ENCODE peak calls at places on chromosomes 16 and 17, in eight cellular contexts. C is stimulated activated naive CD8-positive, alpha-beta T cell treated with anti-CD3 and anti-CD28 coated beads, Interleukin-15, amount 100 ng/mL, for 72 hours; M is cardiac fibroblast; D is GM04503; E is aorta; Y is mucosa of gallbladder; G is activated naive CD8-positive, alpha-beta T cell treated with anti-CD3 and anti-CD28 coated beads, Interleukin-2, amount 50 U/mL, for 24 hours; I is MM.1S. S is an unnamed sample.

GRCh38 chr17:73719588-73720071 is 75.4 kb upstream of the SDK2 start:
- DNase-seq in C (no peak), M (no peak), D (no peak), E (peak; percentile 75), Y (peak; percentile 54), G (no peak), I (no peak), S (no peak)

GRCh38 chr16:49057391-49057790 is 224.2 kb downstream of the CBLN1 start:
- DNase-seq in C (no peak), M (no peak), D (no peak), E (no peak), Y (no peak), G (no peak), I (no peak), S (no peak)

GRCh38 chr16:81518439-81518757 is 73.8 kb downstream of the CMIP start:
- DNase-seq in C (no peak), M (no peak), D (no peak), E (no peak), Y (no peak), G (no peak), I (no peak), S (no peak)

GRCh38 chr16:88298166-88298881 is 84.4 kb upstream of the ZNF469 start:
- DNase-seq in C (no peak), M (peak; percentile 65), D (no peak), E (peak; percentile 90), Y (no peak), G (no peak), I (no peak), S (no peak)

GRCh38 chr17:82930924-82931695 is 91.3 kb upstream of the ZNF750 start:
- DNase-seq in C (no peak), M (no peak), D (no peak), E (peak; percentile 72), Y (no peak), G (no peak), I (no peak), S (no peak)

GRCh38 chr17:20267459-20267842 is 199.9 kb downstream of the LGALS9B start:
- DNase-seq in C (no peak), M (peak; percentile 13), D (no peak), E (no peak), Y (no peak), G (peak; percentile 29), I (peak; percentile 73), S (peak; percentile 28)

GRCh38 chr17:45387739-45388138 is 44.9 kb downstream of the ARHGAP27 start:
- DNase-seq in C (no peak), M (no peak), D (no peak), E (no peak), Y (no peak), G (no peak), I (no peak), S (no peak)

GRCh38 chr17:70426752-70427151 is 257.4 kb downstream of the KCNJ2 start:
- DNase-seq in C (no peak), M (no peak), D (no peak), E (no peak), Y (no peak), G (no peak), I (no peak), S (no peak)

GRCh38 chr17:73795730-73796129 is 151.5 kb upstream of the SDK2 start:
- DNase-seq in C (no peak), M (no peak), D (no peak), E (no peak), Y (no peak), G (no peak), I (no peak), S (no peak)

GRCh38 chr17:83056583-83057396 is 22.6 kb upstream of the METRNL start:
- DNase-seq in C (no peak), M (no peak), D (no peak), E (peak; percentile 85), Y (peak; percentile 9), G (no peak), I (no peak), S (no peak)

GRCh38 chr17:29572691-29573557 is 4.4 kb downstream of the TP53I13 start:
- DNase-seq in C (peak; percentile 65), M (peak; percentile 68), D (no peak), E (peak; percentile 91), Y (no peak), G (peak; percentile 64), I (peak; percentile 64), S (peak; percentile 62)

GRCh38 chr17:80889897-80890550 is 101.6 kb upstream of the CHMP6 start:
- DNase-seq in C (no peak), M (no peak), D (no peak), E (peak; percentile 62), Y (no peak), G (no peak), I (no peak), S (peak; percentile 51)

GRCh38 chr16:26795184-26795583 is 271.5 kb upstream of the C16orf82 start:
- DNase-seq in C (peak; percentile 28), M (no peak), D (no peak), E (no peak), Y (no peak), G (peak; percentile 19), I (no peak), S (no peak)

GRCh38 chr17:55442462-55442861 is 20.8 kb upstream of the MMD start:
- DNase-seq in C (no peak), M (no peak), D (no peak), E (no peak), Y (no peak), G (no peak), I (no peak), S (no peak)

GRCh38 chr17:80730739-80731138 is 186.1 kb downstream of the RPTOR start:
- DNase-seq in C (no peak), M (no peak), D (no peak), E (no peak), Y (no peak), G (no peak), I (no peak), S (no peak)

GRCh38 chr17:44220211-44221071 is 966 bp upstream of the UBTF start:
- DNase-seq in C (peak; percentile 70), M (peak; percentile 73), D (no peak), E (peak; percentile 82), Y (peak; percentile 46), G (peak; percentile 62), I (peak; percentile 60), S (peak; percentile 57)

GRCh38 chr17:47223460-47223859 is 14.3 kb downstream of the MYL4 start:
- DNase-seq in C (no peak), M (no peak), D (no peak), E (no peak), Y (peak; percentile 51), G (no peak), I (no peak), S (no peak)

GRCh38 chr17:15406081-15406480 is 61.3 kb downstream of the CDRT4 start:
- DNase-seq in C (no peak), M (peak; percentile 35), D (no peak), E (no peak), Y (no peak), G (no peak), I (no peak), S (no peak)

GRCh38 chr17:55341432-55341831 is 76.7 kb downstream of the HLF start:
- DNase-seq in C (no peak), M (no peak), D (no peak), E (no peak), Y (no peak), G (no peak), I (no peak), S (no peak)

GRCh38 chr17:29622337-29623282 is at the start of gene CORO6:
- DNase-seq in C (peak; percentile 67), M (peak; percentile 49), D (no peak), E (peak; percentile 88), Y (no peak), G (peak; percentile 78), I (peak; percentile 70), S (peak; percentile 71)

GRCh38 chr17:45201457-45201856 is 20.2 kb upstream of the FMNL1 start:
- DNase-seq in C (no peak), M (no peak), D (no peak), E (no peak), Y (no peak), G (no peak), I (no peak), S (no peak)

GRCh38 chr16:19119564-19119963 is 5.8 kb downstream of the ITPRIPL2 start:
- DNase-seq in C (no peak), M (peak; percentile 86), D (peak; percentile 84), E (no peak), Y (no peak), G (no peak), I (no peak), S (no peak)

GRCh38 chr17:15496735-15497134 is 29.3 kb upstream of the CDRT4 start:
- DNase-seq in C (no peak), M (no peak), D (no peak), E (no peak), Y (no peak), G (no peak), I (no peak), S (no peak)

GRCh38 chr17:65554568-65555223 is 6.8 kb downstream of the AXIN2 start:
- DNase-seq in C (no peak), M (no peak), D (no peak), E (no peak), Y (no peak), G (no peak), I (no peak), S (no peak)

GRCh38 chr16:84569382-84569987 is 48.4 kb downstream of the COTL1 start:
- DNase-seq in C (no peak), M (peak; percentile 44), D (no peak), E (no peak), Y (peak; percentile 60), G (no peak), I (no peak), S (no peak)

GRCh38 chr16:26787924-26788323 is 278.8 kb upstream of the C16orf82 start:
- DNase-seq in C (no peak), M (no peak), D (no peak), E (no peak), Y (no peak), G (no peak), I (no peak), S (no peak)

GRCh38 chr16:71426069-71426879 is 15.6 kb downstream of the TLE7 start:
- DNase-seq in C (peak; percentile 51), M (peak; percentile 78), D (peak; percentile 68), E (peak; percentile 10), Y (no peak), G (peak; percentile 36), I (no peak), S (peak; percentile 29)

GRCh38 chr17:39547713-39548478 is 59.8 kb downstream of the NEUROD2 start:
- DNase-seq in C (peak; percentile 67), M (peak; percentile 57), D (no peak), E (peak; percentile 89), Y (peak; percentile 65), G (peak; percentile 81), I (peak; percentile 57), S (peak; percentile 85)

GRCh38 chr16:31354394-31355291 is at the start of gene ITGAX:
- DNase-seq in C (peak; percentile 73), M (peak; percentile 30), D (no peak), E (peak; percentile 83), Y (peak; percentile 61), G (peak; percentile 86), I (no peak), S (peak; percentile 88)

GRCh38 chr17:41966453-41967140 is at the start of gene CNP:
- DNase-seq in C (peak; percentile 89), M (peak; percentile 95), D (peak; percentile 48), E (peak; percentile 97), Y (peak; percentile 90), G (peak; percentile 93), I (peak; percentile 94), S (peak; percentile 89)

GRCh38 chr16:78659668-78660217 is 560.3 kb downstream of the WWOX start:
- DNase-seq in C (no peak), M (no peak), D (no peak), E (no peak), Y (no peak), G (no peak), I (no peak), S (no peak)

GRCh38 chr16:55116165-55116894 is 185.7 kb downstream of the IRX5 start:
- DNase-seq in C (no peak), M (no peak), D (peak; percentile 89), E (no peak), Y (peak; percentile 15), G (no peak), I (no peak), S (no peak)

GRCh38 chr16:67148221-67148620 is 2.6 kb downstream of the B3GNT9 start:
- DNase-seq in C (no peak), M (no peak), D (no peak), E (peak; percentile 42), Y (no peak), G (no peak), I (no peak), S (no peak)

GRCh38 chr17:45127209-45127582 is 5.1 kb downstream of the PLCD3 start:
- DNase-seq in C (no peak), M (no peak), D (no peak), E (no peak), Y (no peak), G (no peak), I (no peak), S (no peak)

S was measured in activated CD4-positive, alpha-beta T cell treated with anti-CD3 and anti-CD28 coated beads, Interleukin-2, amount 50 U/mL, for 48 hours.